ENCODE peak calls at places on chromosomes 7 and 10, in eight cellular contexts. N is brain microvascular endothelial cell, J is A549, V is left ventricle myocardium inferior, B is mesenchymal stem cell, Y is GM12865, W is body of pancreas, D is NB4. X is an unnamed sample.

GRCh38 chr7:68321076-68321639 is 1277.1 kb upstream of the AUTS2 start:
- DNase-seq in W (peak; percentile 33), J (peak; percentile 13), B (no peak), N (no peak), Y (no peak), D (no peak), V (peak; percentile 66), X (no peak)

GRCh38 chr7:106068986-106069385 is 43.1 kb downstream of the SYPL1 start:
- DNase-seq in D (no peak), V (no peak), B (no peak), N (no peak), W (no peak), Y (no peak), J (no peak), X (no peak)

GRCh38 chr7:135571834-135572233 is 14.1 kb downstream of the NUP205 start:
- DNase-seq in D (no peak), V (no peak), W (no peak), Y (no peak), N (no peak), B (no peak), J (no peak), X (no peak)

GRCh38 chr10:14425031-14425430 is 94.3 kb upstream of the FRMD4A start:
- DNase-seq in N (no peak), W (no peak), D (no peak), B (no peak), J (no peak), Y (no peak), V (no peak), X (no peak)

GRCh38 chr7:73567140-73567539 is 9.7 kb upstream of the BCL7B start:
- DNase-seq in J (no peak), D (no peak), N (no peak), Y (no peak), V (no peak), W (no peak), B (no peak), X (no peak)

GRCh38 chr10:34723746-34724145 is 91.3 kb downstream of the PARD3 start:
- DNase-seq in Y (peak; percentile 30), W (peak; percentile 54), B (peak; percentile 79), V (no peak), D (peak; percentile 37), J (no peak), N (peak; percentile 73), X (peak; percentile 38)

GRCh38 chr7:131546583-131547111 is 9.8 kb downstream of the PODXL start:
- DNase-seq in V (no peak), D (peak; percentile 69), J (no peak), W (peak; percentile 40), Y (peak; percentile 51), B (no peak), N (no peak), X (no peak)

GRCh38 chr7:1403844-1404404 is 55.3 kb downstream of the MICALL2 start:
- DNase-seq in J (no peak), D (peak; percentile 84), Y (no peak), B (peak; percentile 46), W (no peak), N (peak; percentile 46), V (no peak), X (no peak)

GRCh38 chr10:74924251-74924954 is 98.0 kb downstream of the KAT6B start:
- DNase-seq in B (peak; percentile 94), W (no peak), J (no peak), D (peak; percentile 64), Y (no peak), N (peak; percentile 55), V (no peak), X (no peak)

GRCh38 chr10:68562666-68563522 is 2.8 kb downstream of the TET1 start:
- DNase-seq in J (no peak), Y (peak; percentile 8), V (no peak), N (no peak), B (peak; percentile 68), W (no peak), D (peak; percentile 48), X (no peak)

GRCh38 chr10:87625658-87626057 is 34.0 kb upstream of the PAPSS2 start:
- DNase-seq in N (no peak), W (no peak), Y (no peak), B (no peak), V (no peak), D (no peak), J (no peak), X (no peak)

GRCh38 chr10:30782543-30783461 is 153.2 kb upstream of the LYZL2 start:
- DNase-seq in N (no peak), V (no peak), B (peak; percentile 44), W (no peak), D (peak; percentile 52), Y (peak; percentile 83), J (no peak), X (no peak)

GRCh38 chr10:49068209-49068608 is 47.1 kb downstream of the VSTM4 start:
- DNase-seq in D (no peak), B (no peak), W (no peak), J (no peak), Y (no peak), V (no peak), N (no peak), X (no peak)

GRCh38 chr10:12355384-12355783 is 6.0 kb downstream of the CAMK1D start:
- DNase-seq in J (no peak), N (no peak), V (no peak), Y (peak; percentile 74), W (no peak), D (no peak), B (no peak), X (no peak)

GRCh38 chr7:158958618-158959017 is 102.3 kb downstream of the DYNC2I1 start:
- DNase-seq in D (no peak), W (no peak), N (no peak), J (no peak), V (no peak), B (no peak), Y (no peak), X (no peak)

DNA sequence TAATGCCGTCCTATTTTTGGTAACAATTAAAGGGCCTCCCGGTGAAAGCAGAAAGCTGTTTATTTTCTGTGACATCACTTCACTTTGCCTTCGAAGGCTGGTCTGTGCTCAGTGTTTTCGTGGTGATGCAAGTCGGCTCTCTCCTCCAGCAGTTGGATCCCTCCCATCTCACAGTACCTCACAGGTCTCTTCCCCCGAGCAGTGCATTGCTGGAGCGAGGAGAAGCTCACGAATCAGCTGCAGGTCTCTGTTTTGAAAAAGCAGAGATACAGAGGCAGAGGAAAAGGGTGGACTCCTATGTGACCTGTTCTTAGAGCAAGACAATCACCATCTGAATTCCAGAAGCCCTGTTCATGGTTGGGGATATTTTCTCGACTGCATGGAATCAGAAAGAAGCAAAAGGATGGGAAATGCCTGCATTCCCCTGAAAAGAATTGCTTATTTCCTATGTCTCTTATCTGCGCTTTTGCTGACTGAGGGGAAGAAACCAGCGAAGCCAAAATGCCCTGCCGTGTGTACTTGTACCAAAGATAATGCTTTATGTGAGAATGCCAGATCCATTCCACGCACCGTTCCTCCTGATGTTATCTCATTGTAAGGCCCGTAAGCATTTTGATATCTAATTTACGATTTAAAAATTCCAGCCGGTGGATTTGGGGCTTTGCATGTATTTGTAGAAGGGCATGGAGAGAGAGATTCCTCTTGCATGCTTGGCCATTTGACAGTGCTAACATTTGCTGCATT is at the start of gene LGI1:
- DNase-seq in B (peak; percentile 65), N (no peak), J (no peak), D (no peak), Y (no peak), W (no peak), V (no peak), X (no peak)
- H3K4me3 ChIP-seq in B (no peak within 1 kb of the TSS), N (no peak within 1 kb of the TSS), J (no peak within 1 kb of the TSS), D (no peak within 1 kb of the TSS), Y (no peak within 1 kb of the TSS), W (no peak within 1 kb of the TSS), V (peak within 1 kb of the TSS; percentile 29), X (peak within 1 kb of the TSS; percentile 51)

DNA sequence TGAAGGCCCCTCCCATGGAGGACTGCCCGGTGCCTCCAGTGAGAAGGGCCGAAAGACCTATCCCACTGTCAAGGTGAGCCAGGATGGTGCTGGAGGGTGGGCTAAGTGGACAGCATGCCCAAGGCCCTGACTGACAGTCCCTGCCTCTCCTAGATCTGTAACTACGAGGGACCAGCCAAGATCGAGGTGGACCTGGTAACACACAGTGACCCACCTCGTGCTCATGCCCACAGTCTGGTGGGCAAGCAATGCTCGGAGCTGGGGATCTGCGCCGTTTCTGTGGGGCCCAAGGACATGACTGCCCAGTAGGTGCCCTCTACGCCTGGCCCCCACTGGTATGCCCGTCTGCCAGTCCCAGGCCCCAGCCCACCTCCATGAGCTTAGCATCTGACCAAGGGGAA is 1.2 kb downstream of the NFKB2 start:
- DNase-seq in W (no peak), Y (no peak), D (no peak), B (no peak), V (no peak), N (no peak), J (no peak), X (no peak)
- H3K4me3 ChIP-seq in W (no peak overlapping the region), Y (peak overlapping the region; percentile 97), D (no peak overlapping the region), B (no peak overlapping the region), V (peak overlapping the region; percentile 72), N (no peak overlapping the region), J (peak overlapping the region; percentile 56), X (no peak overlapping the region)

GRCh38 chr10:100265821-100266485 is 1.5 kb downstream of the CWF19L1 start:
- DNase-seq in V (no peak), W (no peak), B (peak; percentile 3), Y (no peak), D (peak; percentile 18), N (no peak), J (no peak), X (no peak)
- H3K4me3 ChIP-seq in V (peak overlapping the region; percentile 96), W (no peak overlapping the region), B (no peak overlapping the region), Y (peak overlapping the region; percentile 100), D (peak overlapping the region; percentile 100), N (no peak overlapping the region), J (peak overlapping the region; percentile 83), X (peak overlapping the region; percentile 70)

GRCh38 chr7:27182861-27183681 is 2.0 kb downstream of the HOXA11 start:
- DNase-seq in Y (no peak), D (peak; percentile 61), J (no peak), B (no peak), N (no peak), V (no peak), W (peak; percentile 8), X (peak; percentile 66)
- H3K4me3 ChIP-seq in Y (no peak overlapping the region), D (peak overlapping the region; percentile 74), J (no peak overlapping the region), B (peak overlapping the region; percentile 68), N (no peak overlapping the region), V (peak overlapping the region; percentile 59), W (no peak overlapping the region), X (peak overlapping the region; percentile 59)

DNA sequence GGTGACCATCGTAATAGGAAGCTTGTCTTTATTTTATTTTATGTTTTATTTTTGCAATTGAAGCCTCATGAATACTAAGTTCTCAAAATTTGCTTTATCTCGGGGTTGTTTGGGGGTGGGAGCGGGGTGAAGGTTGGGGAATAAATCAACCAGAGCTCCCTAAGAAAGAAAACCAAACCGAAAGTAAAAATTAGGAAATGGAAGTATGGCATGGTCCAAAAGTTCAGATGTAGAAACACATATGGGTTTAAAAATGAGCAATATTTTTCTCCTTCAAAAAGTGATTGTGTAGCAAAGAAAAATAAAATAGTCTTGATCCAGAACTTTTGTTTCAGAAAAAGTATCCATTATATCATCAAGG is 177.4 kb upstream of the PLXDC2 start:
- DNase-seq in V (no peak), D (no peak), Y (no peak), W (no peak), J (no peak), N (no peak), B (no peak), X (no peak)
- H3K4me3 ChIP-seq in V (peak overlapping the region; percentile 44), D (peak overlapping the region; percentile 28), Y (no peak overlapping the region), W (no peak overlapping the region), J (peak overlapping the region; percentile 29), N (peak overlapping the region; percentile 36), B (no peak overlapping the region), X (peak overlapping the region; percentile 46)

GRCh38 chr10:32050145-32050544 is 6.1 kb downstream of the KIF5B start:
- DNase-seq in V (no peak), Y (no peak), N (no peak), W (no peak), B (no peak), D (no peak), J (no peak), X (no peak)
- H3K4me3 ChIP-seq in V (peak overlapping the region; percentile 5), Y (no peak overlapping the region), N (no peak overlapping the region), W (no peak overlapping the region), B (no peak overlapping the region), D (peak overlapping the region; percentile 21), J (no peak overlapping the region), X (no peak overlapping the region)

GRCh38 chr10:45461034-45461433 is 87.0 kb downstream of the ALOX5 start:
- DNase-seq in D (peak; percentile 63), N (no peak), Y (peak; percentile 96), V (no peak), W (no peak), B (no peak), J (no peak), X (no peak)
- H3K4me3 ChIP-seq in D (no peak overlapping the region), N (no peak overlapping the region), Y (peak overlapping the region; percentile 49), V (no peak overlapping the region), W (no peak overlapping the region), B (no peak overlapping the region), J (no peak overlapping the region), X (no peak overlapping the region)